ENCODE peak calls at places on chromosomes 12 and 14, in six cellular contexts. One of them, this sample, is unnamed. For H3K4me1, the result is how much of the 10 kb centered on the place peaks cover.

GRCh38 chr12:3446235-3446634 is 44.8 kb upstream of the PRMT8 start:
- DNase-seq in prostate gland: no peak
- DNase-seq in lung: no peak
- DNase-seq in adrenal gland: no peak
- DNase-seq in vagina: no peak
- DNase-seq in GM12878: no peak
- DNase-seq in this sample: no peak

GRCh38 chr12:30417697-30418231 is 277.9 kb downstream of the IPO8 start:
- DNase-seq in vagina: no peak
- DNase-seq in GM12878: no peak
- DNase-seq in prostate gland: no peak
- DNase-seq in adrenal gland: no peak
- DNase-seq in lung: no peak
- DNase-seq in this sample: no peak

GRCh38 chr14:84806627-84807026 is 723.3 kb upstream of the FLRT2 start:
- DNase-seq in GM12878: no peak
- DNase-seq in adrenal gland: no peak
- DNase-seq in prostate gland: no peak
- DNase-seq in lung: no peak
- DNase-seq in vagina: no peak
- DNase-seq in this sample: no peak

GRCh38 chr12:40446385-40446784 is 221.6 kb downstream of the LRRK2 start:
- DNase-seq in prostate gland: no peak
- DNase-seq in adrenal gland: no peak
- DNase-seq in lung: no peak
- DNase-seq in GM12878: no peak
- DNase-seq in vagina: no peak
- DNase-seq in this sample: no peak

GRCh38 chr14:24080142-24080530 is 8.8 kb downstream of the CPNE6 start:
- DNase-seq in vagina: no peak
- DNase-seq in adrenal gland: no peak
- DNase-seq in GM12878: no peak
- DNase-seq in prostate gland: no peak
- DNase-seq in lung: no peak
- DNase-seq in this sample: no peak

GRCh38 chr12:24227550-24227949 is 278.1 kb upstream of the SOX5 start:
- DNase-seq in lung: no peak
- DNase-seq in vagina: no peak
- DNase-seq in GM12878: no peak
- DNase-seq in adrenal gland: no peak
- DNase-seq in prostate gland: no peak
- DNase-seq in this sample: no peak

GRCh38 chr12:110928700-110929099 is 8.3 kb upstream of the MYL2 start:
- DNase-seq in GM12878: no peak
- DNase-seq in lung: no peak
- DNase-seq in vagina: no peak
- DNase-seq in prostate gland: no peak
- DNase-seq in adrenal gland: no peak
- DNase-seq in this sample: no peak

GRCh38 chr14:35335388-35336092 is 43.4 kb downstream of the PSMA6 start:
- DNase-seq in prostate gland: no peak
- DNase-seq in lung: no peak
- DNase-seq in GM12878: no peak
- DNase-seq in adrenal gland: peak
- DNase-seq in vagina: no peak
- DNase-seq in this sample: peak

GRCh38 chr12:124385219-124385969 is 90.5 kb downstream of the RFLNA start:
- DNase-seq in GM12878: no peak
- DNase-seq in lung: no peak
- DNase-seq in prostate gland: no peak
- DNase-seq in vagina: no peak
- DNase-seq in adrenal gland: no peak
- DNase-seq in this sample: no peak

GRCh38 chr12:106074361-106074705 is 64.4 kb downstream of the NUAK1 start:
- DNase-seq in prostate gland: no peak
- DNase-seq in lung: no peak
- DNase-seq in vagina: no peak
- DNase-seq in adrenal gland: no peak
- DNase-seq in GM12878: no peak
- DNase-seq in this sample: no peak

GRCh38 chr14:91693342-91693741 is 38.5 kb downstream of the CATSPERB start:
- DNase-seq in lung: no peak
- DNase-seq in adrenal gland: no peak
- DNase-seq in GM12878: no peak
- DNase-seq in prostate gland: no peak
- DNase-seq in vagina: no peak
- DNase-seq in this sample: no peak

GRCh38 chr12:114483996-114484395 is 78.1 kb upstream of the TBX5 start:
- DNase-seq in vagina: no peak
- DNase-seq in adrenal gland: no peak
- DNase-seq in lung: no peak
- DNase-seq in GM12878: no peak
- DNase-seq in prostate gland: no peak
- DNase-seq in this sample: no peak

GRCh38 chr12:72276212-72276865 is 4.2 kb downstream of the TRHDE start:
- DNase-seq in lung: no peak
- DNase-seq in vagina: no peak
- DNase-seq in GM12878: no peak
- DNase-seq in adrenal gland: no peak
- DNase-seq in prostate gland: no peak
- DNase-seq in this sample: no peak

GRCh38 chr12:51021694-51022093 is 4.5 kb downstream of the SLC11A2 start:
- DNase-seq in adrenal gland: no peak
- DNase-seq in vagina: no peak
- DNase-seq in prostate gland: no peak
- DNase-seq in GM12878: no peak
- DNase-seq in lung: no peak
- DNase-seq in this sample: no peak
- H3K4me1 ChIP-seq in adrenal gland: under half
- H3K4me1 ChIP-seq in vagina: under half
- H3K4me1 ChIP-seq in prostate gland: under half
- H3K4me1 ChIP-seq in GM12878: under half
- H3K4me1 ChIP-seq in lung: under half
- H3K4me1 ChIP-seq in this sample: under half

DNA sequence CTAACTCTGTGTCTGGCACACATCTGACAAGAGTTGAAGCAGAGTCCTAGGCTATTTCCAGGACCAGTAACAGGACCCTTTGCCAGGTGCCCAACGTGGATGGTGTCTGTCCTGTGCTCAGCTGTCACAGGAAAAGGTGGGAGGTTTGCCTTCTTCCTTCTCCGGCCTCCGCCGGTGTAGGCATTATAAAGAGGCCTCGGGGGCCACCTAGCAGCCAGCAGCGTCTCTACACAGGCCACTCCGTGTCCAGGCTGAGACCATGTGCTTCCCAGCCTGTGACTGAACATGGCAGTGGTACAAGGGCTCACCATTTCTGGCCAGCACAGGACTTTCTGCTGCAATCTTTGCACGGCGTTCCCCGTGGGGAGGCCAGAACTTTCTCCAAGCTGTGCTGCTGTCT is 60.7 kb upstream of the GPATCH2L start:
- DNase-seq in GM12878: no peak
- DNase-seq in prostate gland: peak
- DNase-seq in vagina: no peak
- DNase-seq in adrenal gland: no peak
- DNase-seq in lung: no peak
- DNase-seq in this sample: no peak
- TF ChIP-seq CTCF in GM12878: peak
- TF ChIP-seq CTCF in prostate gland: peak
- TF ChIP-seq CTCF in vagina: no peak
- TF ChIP-seq CTCF in adrenal gland: no peak
- TF ChIP-seq CTCF in lung: no peak
- TF ChIP-seq CTCF in this sample: no peak

GRCh38 chr12:93006655-93007208 is 77.6 kb upstream of the EEA1 start:
- DNase-seq in adrenal gland: no peak
- DNase-seq in lung: no peak
- DNase-seq in GM12878: no peak
- DNase-seq in vagina: no peak
- DNase-seq in prostate gland: no peak
- DNase-seq in this sample: no peak

GRCh38 chr12:93002278-93003054 is 73.4 kb upstream of the EEA1 start:
- DNase-seq in prostate gland: no peak
- DNase-seq in vagina: no peak
- DNase-seq in adrenal gland: peak
- DNase-seq in GM12878: no peak
- DNase-seq in lung: no peak
- DNase-seq in this sample: no peak

GRCh38 chr12:93001407-93001806 is 72.3 kb upstream of the EEA1 start:
- DNase-seq in adrenal gland: no peak
- DNase-seq in lung: no peak
- DNase-seq in prostate gland: no peak
- DNase-seq in vagina: no peak
- DNase-seq in GM12878: no peak
- DNase-seq in this sample: no peak

GRCh38 chr12:93005928-93006654 is 77.0 kb upstream of the EEA1 start:
- DNase-seq in lung: no peak
- DNase-seq in GM12878: no peak
- DNase-seq in prostate gland: no peak
- DNase-seq in adrenal gland: no peak
- DNase-seq in vagina: no peak
- DNase-seq in this sample: no peak

GRCh38 chr12:93003540-93004239 is 74.6 kb upstream of the EEA1 start:
- DNase-seq in GM12878: no peak
- DNase-seq in lung: no peak
- DNase-seq in prostate gland: no peak
- DNase-seq in adrenal gland: peak
- DNase-seq in vagina: no peak
- DNase-seq in this sample: no peak
- H3K27ac ChIP-seq in GM12878: no peak
- H3K27ac ChIP-seq in lung: no peak
- H3K27ac ChIP-seq in prostate gland: no peak
- H3K27ac ChIP-seq in adrenal gland: no peak
- H3K27ac ChIP-seq in vagina: no peak
- H3K27ac ChIP-seq in this sample: no peak

GRCh38 chr14:72478397-72479025 is 415.4 kb downstream of the DPF3 start:
- DNase-seq in adrenal gland: no peak
- DNase-seq in GM12878: no peak
- DNase-seq in prostate gland: no peak
- DNase-seq in vagina: no peak
- DNase-seq in lung: no peak
- DNase-seq in this sample: no peak
- H3K4me1 ChIP-seq in adrenal gland: under half
- H3K4me1 ChIP-seq in GM12878: half or more
- H3K4me1 ChIP-seq in prostate gland: under half
- H3K4me1 ChIP-seq in vagina: under half
- H3K4me1 ChIP-seq in lung: under half
- H3K4me1 ChIP-seq in this sample: under half

GRCh38 chr12:49487605-49488004 is 51.2 kb upstream of the KCNH3 start:
- DNase-seq in vagina: no peak
- DNase-seq in lung: no peak
- DNase-seq in GM12878: peak
- DNase-seq in adrenal gland: no peak
- DNase-seq in prostate gland: no peak
- DNase-seq in this sample: no peak

GRCh38 chr12:49489154-49489553 is 49.7 kb upstream of the KCNH3 start:
- DNase-seq in adrenal gland: no peak
- DNase-seq in GM12878: no peak
- DNase-seq in prostate gland: no peak
- DNase-seq in vagina: no peak
- DNase-seq in lung: no peak
- DNase-seq in this sample: no peak

GRCh38 chr12:49491823-49492222 is 47.0 kb upstream of the KCNH3 start:
- DNase-seq in GM12878: no peak
- DNase-seq in lung: no peak
- DNase-seq in adrenal gland: no peak
- DNase-seq in vagina: no peak
- DNase-seq in prostate gland: no peak
- DNase-seq in this sample: no peak

DNA sequence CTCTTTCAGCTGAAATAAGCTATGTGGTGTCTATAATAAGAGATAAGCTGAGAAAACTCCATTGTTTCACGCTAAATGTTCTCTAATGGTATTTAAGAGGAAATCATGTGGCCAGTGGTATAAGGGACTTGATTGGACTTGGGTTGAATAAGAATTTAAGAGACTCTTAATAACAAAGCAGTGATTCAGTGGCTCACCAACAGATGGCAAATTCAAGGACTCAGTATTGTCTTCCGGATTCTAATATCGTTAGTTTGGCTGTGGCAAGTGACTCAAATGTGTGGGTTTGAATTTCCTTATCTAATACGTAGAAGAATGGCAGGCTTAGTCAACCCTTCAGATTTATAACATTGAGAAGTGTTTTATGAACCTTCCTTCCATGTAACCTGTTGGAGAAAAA is 49.1 kb upstream of the KCNH3 start:
- DNase-seq in lung: no peak
- DNase-seq in GM12878: no peak
- DNase-seq in vagina: no peak
- DNase-seq in prostate gland: no peak
- DNase-seq in adrenal gland: peak
- DNase-seq in this sample: no peak
- TF ChIP-seq CTCF in lung: no peak
- TF ChIP-seq CTCF in GM12878: no peak
- TF ChIP-seq CTCF in vagina: no peak
- TF ChIP-seq CTCF in prostate gland: no peak
- TF ChIP-seq CTCF in adrenal gland: peak
- TF ChIP-seq CTCF in this sample: no peak

This sample was measured in Peyer's patch.